ENCODE peak calls at places on chromosomes 13 and 19, in six cellular contexts. T is AG09319, P is brain microvascular endothelial cell, R is tibial nerve, I is fibroblast of the aortic adventitia, F is stomach. G is an unnamed sample.

GRCh38 chr13:98372886-98373285 is 195.8 kb upstream of the RNF113B start:
- DNase-seq in T (no peak), P (peak), R (no peak), I (peak), F (no peak), G (no peak)

GRCh38 chr13:113009743-113010509 is 40.9 kb downstream of the MCF2L start:
- DNase-seq in T (no peak), P (no peak), R (no peak), I (no peak), F (no peak), G (no peak)

GRCh38 chr13:44355643-44356042 is 18.0 kb upstream of the SERP2 start:
- DNase-seq in T (no peak), P (no peak), R (no peak), I (no peak), F (no peak), G (no peak)

GRCh38 chr19:53903055-53903680 is 5.9 kb upstream of the CACNG7 start:
- DNase-seq in T (peak), P (no peak), R (no peak), I (peak), F (no peak), G (peak)

GRCh38 chr13:108003626-108004025 is 211.7 kb downstream of the LIG4 start:
- DNase-seq in T (no peak), P (no peak), R (no peak), I (no peak), F (no peak), G (no peak)

GRCh38 chr19:45276284-45276687 is 25.2 kb downstream of the MARK4 start:
- DNase-seq in T (no peak), P (no peak), R (no peak), I (no peak), F (no peak), G (no peak)

GRCh38 chr13:95058680-95059079 is 242.6 kb downstream of the ABCC4 start:
- DNase-seq in T (no peak), P (no peak), R (no peak), I (no peak), F (no peak), G (no peak)

GRCh38 chr13:79435549-79435948 is 29.5 kb upstream of the RBM26 start:
- DNase-seq in T (no peak), P (peak), R (no peak), I (peak), F (no peak), G (no peak)

GRCh38 chr13:48978942-48979601 is 3.4 kb downstream of the FNDC3A start:
- DNase-seq in T (no peak), P (no peak), R (no peak), I (peak), F (no peak), G (no peak)

GRCh38 chr13:20671789-20672188 is 31.7 kb upstream of the IL17D start:
- DNase-seq in T (no peak), P (no peak), R (no peak), I (no peak), F (no peak), G (no peak)

GRCh38 chr13:107834717-107835116 is 380.6 kb downstream of the LIG4 start:
- DNase-seq in T (no peak), P (peak), R (no peak), I (no peak), F (no peak), G (no peak)

GRCh38 chr13:44796597-44797517 is 192.4 kb downstream of the NUFIP1 start:
- DNase-seq in T (no peak), P (no peak), R (no peak), I (no peak), F (peak), G (no peak)

GRCh38 chr19:16969127-16969526 is 57.5 kb downstream of the CPAMD8 start:
- DNase-seq in T (no peak), P (peak), R (peak), I (no peak), F (no peak), G (peak)

GRCh38 chr13:110944121-110944967 is 29.5 kb upstream of the ANKRD10 start:
- DNase-seq in T (no peak), P (peak), R (no peak), I (peak), F (peak), G (peak)
- TF ChIP-seq CTCF in T (peak), P (peak), R (peak), I (peak), F (peak), G (peak)

GRCh38 chr19:29673451-29674371 is 8.4 kb downstream of the PLEKHF1 start:
- DNase-seq in T (no peak), P (no peak), R (no peak), I (no peak), F (no peak), G (no peak)

GRCh38 chr19:29672319-29672932 is 7.2 kb downstream of the PLEKHF1 start:
- DNase-seq in T (no peak), P (no peak), R (no peak), I (no peak), F (no peak), G (peak)

GRCh38 chr19:29672933-29673336 is 7.7 kb downstream of the PLEKHF1 start:
- DNase-seq in T (no peak), P (no peak), R (no peak), I (no peak), F (peak), G (peak)

GRCh38 chr19:29670255-29670654 is 5.0 kb downstream of the PLEKHF1 start:
- DNase-seq in T (no peak), P (no peak), R (no peak), I (no peak), F (no peak), G (no peak)

DNA sequence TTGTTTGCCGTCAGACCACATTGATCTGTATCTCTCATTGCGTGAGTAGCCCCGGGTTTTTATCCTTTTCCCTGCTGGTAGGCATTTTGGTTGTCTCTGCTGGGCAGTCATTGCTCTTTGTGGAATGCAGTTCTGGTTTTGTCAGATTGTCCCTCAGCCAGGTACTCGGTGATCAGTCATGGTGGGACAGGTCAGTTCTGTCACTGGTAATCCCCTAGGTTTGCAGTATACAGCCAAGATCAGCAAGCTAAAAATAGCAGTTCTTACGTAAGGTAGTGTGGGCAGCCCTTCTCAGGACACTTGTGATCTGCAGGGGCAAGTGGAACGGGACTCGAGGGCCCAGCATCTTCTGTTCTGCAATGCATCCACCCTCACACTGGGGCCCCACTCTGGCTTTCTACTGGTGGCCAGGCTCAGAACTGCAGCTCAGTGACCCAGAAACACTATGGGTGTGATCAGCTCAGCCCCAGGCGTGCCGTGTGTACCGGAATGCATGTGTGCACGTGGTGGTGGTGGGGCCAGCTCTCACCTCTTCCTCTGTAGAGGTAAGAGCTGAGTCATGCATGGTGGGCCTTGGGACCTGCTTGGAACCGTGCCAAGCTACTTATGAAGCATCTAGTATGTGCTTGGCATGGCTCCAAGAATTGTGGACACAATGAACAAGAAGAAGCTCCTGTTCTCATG is 6.3 kb downstream of the PLEKHF1 start:
- DNase-seq in T (no peak), P (peak), R (no peak), I (peak), F (peak), G (peak)
- TF ChIP-seq CTCF in T (no peak), P (peak), R (no peak), I (peak), F (no peak), G (peak)

DNA sequence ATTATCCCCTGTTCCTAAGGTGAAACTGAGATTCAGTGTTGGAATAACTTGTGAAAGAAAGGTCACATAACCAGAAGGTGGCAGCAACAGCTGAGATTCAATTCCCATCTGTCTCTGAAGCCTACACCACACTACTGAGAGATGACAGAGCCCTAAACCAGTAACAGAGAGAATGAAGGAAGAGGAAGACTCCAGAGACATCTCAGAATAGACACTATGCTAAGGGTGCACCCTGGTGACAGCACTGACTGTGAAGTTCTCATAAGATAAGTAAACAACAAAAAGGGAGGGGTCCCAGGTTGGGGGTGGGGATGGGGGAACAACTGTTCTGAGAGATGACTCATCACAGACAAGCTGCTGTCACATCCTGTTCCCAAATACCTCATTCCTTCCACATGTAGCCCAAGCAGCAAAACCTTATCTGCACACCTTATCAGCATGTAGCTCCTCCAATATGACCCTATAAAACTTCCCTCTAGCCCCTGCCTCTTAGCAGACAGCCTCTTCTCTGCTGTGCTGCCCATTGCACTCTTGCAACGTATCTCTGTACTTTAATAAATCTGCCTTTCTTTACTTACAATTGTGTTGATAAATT is 46.5 kb downstream of the UTP14C start:
- DNase-seq in T (no peak), P (peak), R (no peak), I (peak), F (no peak), G (peak)
- TF ChIP-seq CTCF in T (peak), P (peak), R (no peak), I (peak), F (no peak), G (no peak)

DNA sequence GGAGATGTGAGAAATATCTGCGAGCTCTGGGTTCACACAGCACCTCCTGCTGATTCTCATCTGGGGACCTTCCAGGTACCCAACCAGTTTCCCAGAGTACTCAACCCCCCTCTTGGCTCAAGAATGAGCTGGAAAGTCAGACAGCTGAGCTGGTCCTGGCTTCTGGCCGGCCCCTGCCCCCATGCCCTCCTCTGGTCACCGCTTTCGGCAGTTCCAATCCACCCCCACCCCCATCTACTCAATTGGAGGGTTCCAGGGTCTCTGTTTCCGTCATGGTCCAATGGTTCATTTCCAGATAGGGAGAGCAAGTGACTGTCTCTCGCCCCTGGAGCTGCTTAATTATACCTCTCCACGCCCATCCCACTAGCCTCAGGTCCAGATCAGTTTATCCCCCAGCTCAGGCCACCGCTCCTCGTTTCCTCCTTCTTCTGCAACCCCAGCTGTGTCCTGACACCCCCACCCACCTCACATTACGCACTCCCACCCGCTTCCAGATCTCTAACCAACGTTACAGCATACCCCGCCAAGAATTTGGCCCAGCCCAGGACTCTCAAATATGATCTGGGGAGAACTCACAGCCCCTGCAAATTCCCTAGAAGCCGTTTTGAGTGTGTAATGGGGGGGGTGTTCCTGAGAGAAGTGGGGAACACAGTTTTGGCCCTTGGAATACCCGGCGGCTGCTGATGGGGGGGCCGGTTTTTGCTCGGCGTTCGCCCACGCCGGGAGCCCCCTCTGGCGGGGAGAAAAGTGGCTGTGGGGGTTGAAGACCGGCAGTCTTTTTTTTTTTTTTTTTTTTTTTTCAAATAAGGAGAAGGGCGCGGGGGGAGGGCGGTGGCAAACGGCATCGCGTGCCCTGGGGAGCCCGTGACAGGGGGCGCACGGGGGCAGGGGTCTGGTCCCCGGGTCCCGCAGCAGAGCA is 1.8 kb upstream of the PDE4A start:
- DNase-seq in T (no peak), P (no peak), R (no peak), I (peak), F (no peak), G (peak)
- TF ChIP-seq CTCF in T (peak), P (peak), R (no peak), I (peak), F (no peak), G (no peak)

GRCh38 chr13:106520205-106521004 is 15.1 kb downstream of the EFNB2 start:
- DNase-seq in T (no peak), P (no peak), R (no peak), I (peak), F (no peak), G (no peak)
- TF ChIP-seq CTCF in T (peak), P (peak), R (peak), I (peak), F (peak), G (no peak)

GRCh38 chr13:39601636-39602035 is 1.4 kb downstream of the LHFPL6 start:
- DNase-seq in T (no peak), P (no peak), R (no peak), I (no peak), F (no peak), G (no peak)

GRCh38 chr13:39600766-39601165 is 2.2 kb downstream of the LHFPL6 start:
- DNase-seq in T (no peak), P (peak), R (peak), I (peak), F (no peak), G (no peak)

GRCh38 chr13:39603424-39603947 is 493 bp upstream of the LHFPL6 start:
- DNase-seq in T (no peak), P (no peak), R (no peak), I (peak), F (no peak), G (no peak)

GRCh38 chr13:39602614-39603366 is at the start of gene LHFPL6:
- DNase-seq in T (peak), P (peak), R (peak), I (peak), F (peak), G (peak)

GRCh38 chr13:39602277-39602613 is 748 bp downstream of the LHFPL6 start:
- DNase-seq in T (no peak), P (no peak), R (no peak), I (no peak), F (no peak), G (peak)
- TF ChIP-seq CTCF in T (no peak), P (no peak), R (no peak), I (no peak), F (no peak), G (no peak)

GRCh38 chr19:13960863-13961784 is 8.8 kb downstream of the DCAF15 start:
- DNase-seq in T (no peak), P (no peak), R (no peak), I (no peak), F (no peak), G (no peak)
- TF ChIP-seq CTCF in T (no peak), P (peak), R (no peak), I (no peak), F (no peak), G (no peak)

DNA sequence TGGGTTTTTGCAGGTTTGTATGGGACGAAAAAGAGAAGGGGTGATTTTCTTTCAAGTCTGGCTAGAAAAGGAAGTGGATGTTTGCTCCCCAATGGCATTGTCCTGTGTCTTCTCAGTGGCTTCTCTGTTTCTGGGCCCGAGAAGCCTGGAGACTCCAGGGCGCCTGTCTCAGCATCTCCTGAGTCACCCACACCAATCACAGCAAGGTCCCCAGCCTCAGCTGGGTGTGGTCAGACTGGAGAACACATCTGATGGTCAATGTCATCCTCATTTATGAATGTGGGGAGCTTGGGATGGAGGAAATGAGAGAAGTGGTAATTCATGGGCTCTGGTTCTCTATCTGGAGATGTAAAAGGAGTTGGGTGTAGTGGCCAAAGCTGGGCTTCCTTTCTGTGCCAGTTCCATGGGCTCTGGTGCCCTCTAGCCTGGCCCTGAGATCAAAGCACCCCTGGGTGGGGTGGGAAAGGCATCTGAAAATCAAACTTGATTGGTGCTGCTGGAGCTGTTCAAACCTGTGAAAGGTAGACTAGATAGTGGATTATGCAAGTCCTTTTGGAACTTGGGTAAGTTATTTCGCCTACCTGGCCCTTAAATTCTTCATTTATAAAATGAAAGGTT is 13.4 kb downstream of the RASL11A start:
- DNase-seq in T (no peak), P (no peak), R (no peak), I (peak), F (no peak), G (peak)
- TF ChIP-seq CTCF in T (peak), P (peak), R (no peak), I (peak), F (no peak), G (no peak)

G was measured in activated CD8-positive, alpha-beta T cell treated with anti-CD3 and anti-CD28 coated beads for 36 hours.